ENCODE peak calls at places on chromosomes 1 and 21, in five cellular contexts. Q, U, V, G and B are unnamed samples.

GRCh38 chr1:36161656-36162531 is 5.9 kb downstream of the MAP7D1 start:
- DNase-seq in Q (peak), U (peak), V (no peak), G (peak), B (peak)

GRCh38 chr1:6440198-6441126 is 15.9 kb downstream of the ESPN start:
- DNase-seq in Q (no peak), U (no peak), V (peak), G (peak), B (peak)

GRCh38 chr1:93552751-93553455 is 105.0 kb downstream of the FNBP1L start:
- DNase-seq in Q (peak), U (no peak), V (no peak), G (peak), B (peak)

GRCh38 chr1:209513226-209513625 is 70.3 kb upstream of the CAMK1G start:
- DNase-seq in Q (no peak), U (no peak), V (no peak), G (no peak), B (peak)

GRCh38 chr1:199546323-199546722 is 481.2 kb upstream of the NR5A2 start:
- DNase-seq in Q (no peak), U (no peak), V (no peak), G (no peak), B (no peak)

GRCh38 chr21:16211339-16212303 is 481.8 kb downstream of the USP25 start:
- DNase-seq in Q (no peak), U (no peak), V (no peak), G (no peak), B (peak)

GRCh38 chr1:225596152-225596551 is 56.8 kb downstream of the ENAH start:
- DNase-seq in Q (no peak), U (no peak), V (no peak), G (no peak), B (no peak)

GRCh38 chr1:165173409-165173808 is 183.1 kb downstream of the LMX1A start:
- DNase-seq in Q (no peak), U (no peak), V (no peak), G (no peak), B (no peak)

GRCh38 chr1:33341190-33341589 is 20.3 kb upstream of the A3GALT2 start:
- DNase-seq in Q (no peak), U (no peak), V (no peak), G (no peak), B (no peak)

GRCh38 chr1:56845343-56845742 is 9.3 kb upstream of the C8A start:
- DNase-seq in Q (no peak), U (no peak), V (no peak), G (no peak), B (no peak)

GRCh38 chr1:159113783-159114182 is 37.2 kb upstream of the AIM2 start:
- DNase-seq in Q (no peak), U (no peak), V (no peak), G (no peak), B (no peak)

GRCh38 chr1:31196685-31197084 is 43.0 kb downstream of the NKAIN1 start:
- DNase-seq in Q (no peak), U (no peak), V (no peak), G (no peak), B (no peak)

GRCh38 chr1:13623021-13623637 is 39.5 kb downstream of the PDPN start:
- DNase-seq in Q (no peak), U (no peak), V (no peak), G (no peak), B (no peak)

GRCh38 chr1:201112173-201112731 is at the start of gene CACNA1S:
- DNase-seq in Q (no peak), U (no peak), V (no peak), G (no peak), B (no peak)

GRCh38 chr1:168767885-168768584 is 39.0 kb upstream of the DPT start:
- DNase-seq in Q (peak), U (no peak), V (no peak), G (peak), B (no peak)

GRCh38 chr1:171206956-171207355 is 21.9 kb downstream of the FMO2 start:
- DNase-seq in Q (no peak), U (peak), V (no peak), G (no peak), B (no peak)

GRCh38 chr21:41160036-41160435 is 7.9 kb upstream of the BACE2 start:
- DNase-seq in Q (no peak), U (no peak), V (no peak), G (no peak), B (no peak)

GRCh38 chr1:6646499-6647148 is 22.0 kb downstream of the THAP3 start:
- DNase-seq in Q (no peak), U (no peak), V (no peak), G (no peak), B (peak)

GRCh38 chr21:24955275-24955961 is 651.9 kb downstream of the MRPL39 start:
- DNase-seq in Q (no peak), U (no peak), V (no peak), G (no peak), B (no peak)

GRCh38 chr1:228974296-228974695 is 239.0 kb downstream of the RHOU start:
- DNase-seq in Q (no peak), U (no peak), V (no peak), G (no peak), B (no peak)

GRCh38 chr1:244068563-244068962 is 17.5 kb downstream of the ZBTB18 start:
- DNase-seq in Q (no peak), U (no peak), V (no peak), G (no peak), B (no peak)

GRCh38 chr1:210696709-210697108 is 368.0 kb downstream of the HHAT start:
- DNase-seq in Q (no peak), U (no peak), V (no peak), G (no peak), B (no peak)

GRCh38 chr1:228803421-228803820 is 68.1 kb downstream of the RHOU start:
- DNase-seq in Q (no peak), U (no peak), V (no peak), G (no peak), B (no peak)

GRCh38 chr1:31573261-31573660 is 3.1 kb upstream of the TINAGL1 start:
- DNase-seq in Q (no peak), U (peak), V (no peak), G (no peak), B (no peak)

GRCh38 chr1:10987840-10988417 is 24.5 kb upstream of the TARDBP start:
- DNase-seq in Q (no peak), U (no peak), V (no peak), G (no peak), B (no peak)

GRCh38 chr1:48644950-48645605 is 131.6 kb downstream of the BEND5 start:
- DNase-seq in Q (no peak), U (no peak), V (no peak), G (no peak), B (no peak)

GRCh38 chr1:70156529-70157120 is 48.8 kb downstream of the LRRC40 start:
- DNase-seq in Q (no peak), U (no peak), V (no peak), G (no peak), B (no peak)

GRCh38 chr1:64337476-64337875 is 132.5 kb upstream of the CACHD1 start:
- DNase-seq in Q (no peak), U (no peak), V (no peak), G (no peak), B (no peak)

GRCh38 chr1:228156941-228157351 is 7.2 kb downstream of the GJC2 start:
- DNase-seq in Q (no peak), U (no peak), V (no peak), G (peak), B (no peak)

GRCh38 chr1:25899792-25900191 is 6.4 kb downstream of the STMN1 start:
- DNase-seq in Q (no peak), U (no peak), V (no peak), G (no peak), B (no peak)